ENCODE peak calls at places on chromosomes 11 and 22, in ten cellular contexts. W is stomach, G is sigmoid colon, B is transverse colon, A is HepG2, U is K562, L is HCT116, V is esophagus muscularis mucosa, N is endothelial cell of umbilical vein, C is GM12891. E is an unnamed sample.

GRCh38 chr11:112364962-112365481 is 104.4 kb upstream of the PLET1 start:
- DNase-seq in N (peak), U (peak), L (no peak), G (peak), W (no peak), C (no peak), A (peak), B (peak), V (no peak), E (no peak)

GRCh38 chr11:126113515-126113957 is 50.9 kb upstream of the CDON start:
- DNase-seq in W (peak), G (peak), B (peak), L (peak), A (peak), C (no peak), U (peak), V (no peak), N (peak), E (no peak)

GRCh38 chr11:37689951-37690350 is 1091.9 kb upstream of the RAG2 start:
- DNase-seq in V (no peak), G (no peak), C (no peak), U (no peak), A (no peak), W (no peak), B (no peak), N (no peak), L (no peak), E (no peak)

GRCh38 chr11:11757871-11758270 is 83.9 kb upstream of the USP47 start:
- DNase-seq in A (no peak), V (no peak), C (no peak), W (no peak), L (no peak), N (no peak), B (no peak), G (no peak), U (no peak), E (no peak)

GRCh38 chr22:41021039-41021654 is 70.0 kb downstream of the RBX1 start:
- DNase-seq in A (no peak), W (no peak), B (peak), L (no peak), U (no peak), V (no peak), G (peak), C (no peak), N (no peak), E (no peak)

GRCh38 chr11:117412653-117413275 is 85.1 kb downstream of the CEP164 start:
- DNase-seq in B (no peak), N (no peak), W (no peak), A (no peak), L (no peak), C (no peak), U (no peak), V (no peak), G (peak), E (no peak)

GRCh38 chr11:13328276-13328675 is 50.7 kb downstream of the BMAL1 start:
- DNase-seq in N (no peak), A (no peak), G (no peak), W (no peak), B (no peak), C (no peak), L (no peak), U (no peak), V (no peak), E (no peak)

GRCh38 chr11:7437706-7438105 is 47.6 kb upstream of the OLFML1 start:
- DNase-seq in V (no peak), L (no peak), U (no peak), W (no peak), G (no peak), A (no peak), N (no peak), B (no peak), C (no peak), E (no peak)

GRCh38 chr22:23509571-23510302 is 70.4 kb downstream of the IGLL1 start:
- DNase-seq in B (no peak), L (no peak), W (no peak), G (no peak), C (no peak), V (no peak), N (peak), U (no peak), A (no peak), E (no peak)

GRCh38 chr11:11078344-11078743 is 220.5 kb upstream of the ZBED5 start:
- DNase-seq in N (no peak), L (no peak), A (no peak), C (no peak), G (no peak), W (no peak), U (no peak), B (no peak), V (no peak), E (no peak)

GRCh38 chr11:41201156-41201555 is 258.3 kb downstream of the LRRC4C start:
- DNase-seq in U (peak), C (peak), V (no peak), G (no peak), L (no peak), A (peak), B (no peak), N (no peak), W (peak), E (no peak)

GRCh38 chr11:65421204-65422103 is 1.1 kb upstream of the NEAT1 start:
- DNase-seq in L (peak), B (peak), G (peak), C (no peak), U (peak), N (peak), A (peak), V (peak), W (peak), E (no peak)
- TF ChIP-seq POLR2A in L (no peak), B (peak), G (peak), C (peak), U (peak), N (peak), A (no peak), V (peak), W (no peak), E (peak)

GRCh38 chr11:6353367-6353987 is 33.2 kb upstream of the CAVIN3 start:
- DNase-seq in V (no peak), G (peak), B (peak), A (peak), L (peak), U (peak), C (peak), W (peak), N (peak), E (peak)
- TF ChIP-seq POLR2AphosphoS5 in V (peak), G (peak), B (peak), A (no peak), L (peak), U (no peak), C (no peak), W (peak), N (no peak), E (no peak)

DNA sequence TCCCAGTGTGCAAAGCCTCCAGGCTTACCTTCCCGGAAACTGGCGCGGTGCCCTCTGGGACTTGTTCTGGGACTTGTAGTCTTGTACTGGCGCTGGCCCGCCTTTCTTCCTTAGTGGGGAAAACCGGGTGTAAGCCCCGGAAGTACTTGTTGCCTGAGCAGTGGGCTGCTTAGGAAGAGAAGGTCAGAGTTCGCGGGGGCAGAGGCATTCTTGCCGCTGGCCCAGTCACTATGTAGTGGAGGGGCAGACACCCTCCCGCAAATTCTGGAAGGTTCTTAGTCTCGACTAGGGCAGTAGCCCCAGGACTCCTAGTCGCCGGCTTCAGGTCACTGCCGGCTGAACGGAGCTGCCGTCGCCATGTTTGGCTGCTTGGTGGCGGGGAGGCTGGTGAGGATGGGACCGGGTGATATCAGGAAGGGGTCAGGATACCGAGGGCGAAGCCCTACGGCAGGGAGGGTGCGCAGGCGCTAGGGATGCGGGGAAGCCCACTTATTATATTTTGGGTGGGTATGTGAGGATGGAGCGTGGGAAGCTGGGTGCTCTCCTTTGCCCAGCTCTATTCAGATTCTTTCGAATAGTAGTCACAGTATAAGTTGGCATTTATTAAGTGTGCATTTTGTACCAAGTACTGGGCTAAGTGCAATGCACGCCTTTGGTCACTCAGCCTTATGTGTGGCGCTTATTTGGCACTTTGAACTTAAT is at the start of gene HIKESHI:
- DNase-seq in N (peak), G (peak), V (peak), A (peak), B (peak), W (peak), L (peak), U (peak), C (peak), E (peak)
- TF ChIP-seq POLR2A in N (peak), G (no peak), V (no peak), A (peak), B (peak), W (no peak), L (no peak), U (peak), C (peak), E (peak)

GRCh38 chr22:50170453-50171318 is at the start of gene PANX2:
- DNase-seq in N (no peak), V (no peak), C (no peak), G (no peak), A (no peak), L (no peak), B (no peak), U (no peak), W (no peak), E (no peak)
- TF ChIP-seq POLR2AphosphoS5 in N (no peak), V (no peak), C (no peak), G (no peak), A (no peak), L (no peak), B (no peak), U (no peak), W (no peak), E (no peak)

GRCh38 chr11:73374130-73374529 is 2.1 kb upstream of the RELT start:
- DNase-seq in G (no peak), A (no peak), L (no peak), N (no peak), U (no peak), W (no peak), V (no peak), B (no peak), C (no peak), E (no peak)

GRCh38 chr11:73376168-73376802 is at the start of gene RELT:
- DNase-seq in B (peak), A (peak), W (peak), C (peak), N (peak), G (peak), U (peak), L (peak), V (peak), E (peak)

GRCh38 chr11:73375830-73376167 is 400 bp upstream of the RELT start:
- DNase-seq in A (no peak), C (no peak), G (no peak), N (no peak), L (no peak), W (no peak), B (no peak), U (no peak), V (no peak), E (no peak)

GRCh38 chr11:73379189-73379880 is 3.1 kb downstream of the RELT start:
- DNase-seq in C (no peak), U (peak), L (no peak), G (no peak), N (no peak), B (peak), W (peak), A (no peak), V (no peak), E (no peak)

DNA sequence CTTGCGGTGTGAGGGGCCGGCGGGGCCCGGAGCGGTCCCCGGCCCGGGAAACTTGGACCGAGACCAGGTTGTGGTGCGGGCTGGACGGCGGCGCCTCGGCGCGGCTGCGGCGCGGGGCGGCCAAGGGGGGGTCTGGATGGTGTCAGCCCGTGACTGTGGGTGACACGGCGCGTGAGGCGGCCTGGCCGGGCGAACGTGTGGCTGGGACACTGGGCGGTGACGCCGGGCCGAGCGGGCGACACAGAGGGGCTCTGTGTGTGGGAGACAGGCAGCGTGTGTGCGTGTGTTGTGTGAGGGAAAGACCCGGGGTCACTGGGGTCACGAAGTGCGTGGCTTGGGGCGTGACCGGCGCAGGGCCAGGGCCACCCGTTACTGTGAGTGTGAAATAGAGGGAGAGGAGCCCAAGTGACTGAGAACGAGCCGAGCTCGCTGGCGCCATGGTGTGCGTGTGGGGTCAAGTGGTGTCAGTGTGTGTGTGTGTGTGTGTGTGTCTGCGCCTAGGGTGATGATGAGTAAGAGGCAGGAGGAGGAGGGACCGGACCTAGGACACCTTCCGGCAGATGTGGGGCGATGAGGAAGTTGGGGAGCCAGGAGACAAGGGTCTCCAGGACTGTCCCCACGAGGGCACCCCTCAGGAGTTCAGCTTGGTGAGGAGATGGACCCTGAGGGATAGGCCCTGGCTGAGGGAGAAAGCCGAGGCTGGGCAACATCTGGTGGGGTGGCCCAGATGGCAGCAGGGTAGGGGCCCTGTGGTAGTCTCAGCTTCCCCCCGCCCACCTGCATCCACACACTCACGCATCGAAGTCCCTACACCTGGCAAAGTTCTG is 817 bp downstream of the RELT start:
- DNase-seq in V (no peak), L (peak), U (peak), W (peak), N (peak), C (peak), B (peak), A (peak), G (peak), E (peak)
- TF ChIP-seq POLR2A in V (peak), L (no peak), U (peak), W (no peak), N (peak), C (peak), B (peak), A (peak), G (no peak), E (peak)

GRCh38 chr22:42515896-42516295 is 3.7 kb downstream of the RRP7A start:
- DNase-seq in L (no peak), W (no peak), B (no peak), V (no peak), N (no peak), A (peak), U (no peak), G (no peak), C (no peak), E (no peak)

GRCh38 chr22:42509548-42509947 is 10.0 kb downstream of the RRP7A start:
- DNase-seq in A (no peak), N (no peak), L (no peak), G (no peak), V (no peak), C (no peak), B (no peak), U (peak), W (no peak), E (no peak)

DNA sequence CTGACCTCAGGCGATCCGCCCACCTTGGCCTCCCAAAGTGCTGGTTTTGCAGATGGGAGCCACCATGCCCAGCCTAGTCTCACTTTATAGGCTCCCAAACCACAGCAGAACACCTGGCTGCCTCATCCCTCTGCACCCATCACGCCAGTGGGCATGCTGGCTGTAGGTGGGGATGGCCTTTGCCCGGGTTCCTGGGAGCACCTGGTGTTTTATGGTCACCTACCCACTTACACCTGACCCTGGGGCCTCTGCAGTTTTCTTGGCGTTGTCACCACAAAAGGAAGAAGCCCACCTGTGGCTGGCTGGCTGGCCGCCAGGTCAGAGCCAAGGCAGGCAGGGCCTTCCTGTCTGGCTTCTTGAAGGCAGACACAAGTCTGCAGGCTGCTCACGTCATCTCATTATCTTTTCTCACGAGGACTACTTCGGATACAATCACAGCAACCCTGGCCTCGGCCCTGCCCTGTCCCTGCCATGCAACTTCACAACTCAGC is 8.2 kb downstream of the RRP7A start:
- DNase-seq in V (no peak), W (no peak), U (no peak), N (no peak), G (no peak), C (no peak), B (peak), A (no peak), L (no peak), E (no peak)
- TF ChIP-seq POLR2AphosphoS5 in V (no peak), W (no peak), U (no peak), N (no peak), G (no peak), C (peak), B (peak), A (no peak), L (no peak), E (no peak)

GRCh38 chr22:35619336-35620094 is 2.4 kb upstream of the MB start:
- DNase-seq in B (peak), U (no peak), L (no peak), N (no peak), W (no peak), C (no peak), G (no peak), V (no peak), A (no peak), E (no peak)

GRCh38 chr22:35615156-35615555 is 2.0 kb downstream of the MB start:
- DNase-seq in U (no peak), A (no peak), G (no peak), L (no peak), V (no peak), W (no peak), C (no peak), N (no peak), B (no peak), E (no peak)

GRCh38 chr22:35616043-35616442 is 1.1 kb downstream of the MB start:
- DNase-seq in L (no peak), V (no peak), A (no peak), N (no peak), U (no peak), B (no peak), G (no peak), C (no peak), W (no peak), E (no peak)

GRCh38 chr22:35618427-35619223 is 1.5 kb upstream of the MB start:
- DNase-seq in W (no peak), L (no peak), G (no peak), V (no peak), A (no peak), B (no peak), C (no peak), U (no peak), N (no peak), E (no peak)

GRCh38 chr22:35617137-35617755 is at the start of gene MB:
- DNase-seq in C (no peak), U (no peak), L (no peak), B (no peak), W (no peak), V (no peak), G (no peak), A (no peak), N (no peak), E (no peak)
- TF ChIP-seq POLR2A in C (no peak), U (no peak), L (no peak), B (no peak), W (no peak), V (no peak), G (no peak), A (no peak), N (no peak), E (no peak)

DNA sequence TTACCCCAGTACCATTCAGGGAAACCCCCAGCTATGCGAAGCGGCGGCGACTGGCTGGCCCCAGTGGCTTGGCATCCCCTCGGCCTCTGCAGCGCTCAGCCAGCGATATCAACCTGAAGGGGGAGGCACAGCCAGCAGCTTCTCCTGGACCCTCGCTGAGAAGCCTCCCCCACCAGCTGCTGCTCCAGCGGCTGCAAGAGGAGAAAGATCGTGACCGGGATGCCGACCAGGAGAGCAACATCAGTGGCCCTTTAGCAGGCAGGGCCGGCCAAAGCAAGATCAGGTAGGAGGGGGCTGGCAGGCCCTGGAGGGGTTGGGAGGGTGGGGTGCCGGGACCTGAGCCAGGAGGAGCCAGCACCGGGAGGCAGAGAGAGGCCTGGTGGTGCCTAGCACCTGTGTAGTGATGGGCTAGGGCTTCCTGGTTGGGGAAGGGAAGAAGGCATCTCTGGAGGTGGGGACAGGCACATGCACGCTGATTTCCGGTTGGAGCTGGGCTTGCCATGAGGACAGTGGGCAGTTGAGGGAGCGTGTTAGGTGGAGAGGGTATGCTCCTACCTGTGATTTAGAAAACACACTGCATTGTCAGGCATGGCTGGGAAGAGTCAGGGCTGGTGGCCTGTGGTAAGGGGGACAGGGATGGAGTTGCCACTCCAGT is 22.3 kb downstream of the SHANK3 start:
- DNase-seq in V (no peak), L (no peak), N (no peak), B (no peak), A (no peak), U (no peak), C (no peak), W (no peak), G (peak), E (no peak)
- TF ChIP-seq POLR2AphosphoS5 in V (no peak), L (no peak), N (no peak), B (no peak), A (no peak), U (no peak), C (no peak), W (no peak), G (no peak), E (no peak)

DNA sequence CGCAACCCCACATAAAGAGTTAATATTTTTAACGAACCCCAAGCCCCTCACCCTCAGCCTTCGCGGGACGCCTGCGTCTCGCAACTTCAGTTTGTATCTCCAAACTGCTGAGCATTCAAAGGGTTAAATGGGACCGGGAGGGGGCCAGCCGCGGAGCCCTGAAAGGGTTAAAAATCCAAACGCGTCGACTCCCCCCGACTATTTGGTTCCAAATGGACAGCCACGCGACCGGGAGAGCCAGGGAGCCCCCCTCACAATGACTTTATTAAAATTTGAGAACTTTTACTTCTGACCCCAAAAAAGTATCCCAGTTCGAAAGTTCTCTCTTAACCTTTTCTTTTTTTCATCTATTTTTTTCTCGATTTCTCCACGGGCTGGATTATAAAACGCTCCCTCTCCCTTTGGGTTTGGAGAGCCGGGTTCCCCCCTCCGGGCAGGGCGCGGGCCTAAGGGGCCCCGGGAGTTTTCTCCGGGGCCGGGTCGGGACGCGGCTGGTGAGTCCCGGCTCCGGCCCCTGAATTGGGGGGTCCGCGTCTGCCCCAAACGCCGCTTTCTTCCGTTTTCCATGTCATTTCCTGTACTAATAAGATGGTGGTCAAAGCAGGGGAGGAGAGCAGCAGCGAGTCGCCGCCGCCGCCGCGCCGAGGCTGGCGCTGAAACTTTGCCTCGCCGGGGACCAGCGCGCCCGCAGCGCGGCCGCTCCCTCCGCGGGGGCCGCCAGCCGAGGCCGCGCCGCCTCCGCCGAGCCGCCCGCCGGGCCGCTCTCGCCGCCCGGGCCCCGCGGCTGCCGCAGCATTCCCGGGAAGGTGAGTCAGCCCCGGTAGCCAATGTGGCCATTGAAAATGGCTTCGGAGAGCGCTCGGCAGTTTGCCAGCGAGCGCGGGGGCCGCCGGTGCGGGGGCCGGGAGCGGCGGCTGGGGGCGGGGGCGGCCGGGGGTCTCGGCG is at the start of gene PRDM11:
- DNase-seq in B (peak), A (no peak), L (peak), V (no peak), C (peak), U (peak), W (peak), G (peak), N (peak), E (no peak)
- TF ChIP-seq POLR2A in B (peak), A (no peak), L (peak), V (no peak), C (no peak), U (no peak), W (no peak), G (peak), N (no peak), E (no peak)

E was measured in GM12892.